ENCODE peak calls at places on chromosomes 4 and X, in nine cellular contexts. O, B, Y, G, E, V, C, N and X are unnamed samples.
A peak's percentile ranks its signal among the peaks of the same experiment; 100 is the strongest.

GRCh38 chrX:37380920-37381319 is 31.8 kb downstream of the PRRG1 start:
- DNase-seq in V (peak; percentile 7), Y (no peak), N (no peak), B (no peak), O (no peak), G (peak; percentile 82), C (no peak), E (peak; percentile 13), X (no peak)

GRCh38 chr4:185201983-185202962 is 1.5 kb downstream of the CFAP97 start:
- DNase-seq in C (peak; percentile 42), E (no peak), O (no peak), Y (no peak), G (peak; percentile 42), B (no peak), V (no peak), N (peak; percentile 43), X (peak; percentile 64)

GRCh38 chr4:188727746-188728145 is 588.5 kb downstream of the TRIML1 start:
- DNase-seq in V (no peak), Y (no peak), G (peak; percentile 55), O (no peak), B (no peak), C (no peak), E (no peak), N (no peak), X (no peak)

GRCh38 chr4:948101-948935 is 16.1 kb downstream of the TMEM175 start:
- DNase-seq in Y (no peak), C (no peak), O (no peak), G (no peak), E (no peak), B (peak; percentile 59), V (no peak), N (no peak), X (no peak)

GRCh38 chr4:152886201-152886600 is 49.9 kb upstream of the FHDC1 start:
- DNase-seq in N (no peak), Y (no peak), C (no peak), E (no peak), B (no peak), O (no peak), G (no peak), V (no peak), X (no peak)

GRCh38 chrX:43141885-43142284 is 363.9 kb upstream of the PPP1R2C start:
- DNase-seq in E (peak; percentile 2), B (no peak), V (no peak), Y (no peak), G (no peak), N (no peak), C (no peak), O (no peak), X (no peak)

GRCh38 chr4:8007581-8007980 is 67.9 kb upstream of the AFAP1 start:
- DNase-seq in C (no peak), Y (no peak), B (no peak), N (no peak), E (no peak), V (no peak), O (no peak), G (no peak), X (no peak)

GRCh38 chr4:73308286-73308685 is 49.7 kb upstream of the ANKRD17 start:
- DNase-seq in O (no peak), C (no peak), N (no peak), E (no peak), V (no peak), Y (no peak), G (peak; percentile 61), B (no peak), X (no peak)

GRCh38 chrX:1462596-1463251 is 10.0 kb upstream of the ASMTL start:
- DNase-seq in E (peak; percentile 66), V (peak; percentile 51), G (peak; percentile 64), Y (peak; percentile 39), B (peak; percentile 39), N (no peak), O (no peak), C (no peak), X (peak; percentile 60)

GRCh38 chrX:118497180-118497814 is 1.7 kb downstream of the DOCK11 start:
- DNase-seq in C (no peak), E (no peak), Y (no peak), B (no peak), O (no peak), V (no peak), G (no peak), N (no peak), X (no peak)

GRCh38 chr4:151443247-151443646 is 34.3 kb downstream of the FHIP1A start:
- DNase-seq in C (no peak), Y (no peak), O (no peak), N (no peak), G (no peak), E (no peak), B (no peak), V (no peak), X (no peak)

GRCh38 chrX:108270739-108271396 is 167.4 kb downstream of the COL4A6 start:
- DNase-seq in N (no peak), G (peak; percentile 12), E (no peak), B (no peak), C (no peak), O (no peak), Y (no peak), V (no peak), X (no peak)

GRCh38 chrX:46262299-46262698 is 282.9 kb downstream of the ZNF674 start:
- DNase-seq in V (no peak), B (no peak), N (no peak), E (no peak), C (no peak), O (no peak), G (no peak), Y (no peak), X (no peak)

GRCh38 chrX:110182362-110182761 is 135.5 kb downstream of the AMMECR1 start:
- DNase-seq in N (peak; percentile 54), G (peak; percentile 43), E (no peak), V (no peak), O (no peak), C (no peak), B (no peak), Y (no peak), X (no peak)
- H3K27me3 ChIP-seq in N (no peaks in the 10 kb centered on the region), G (no peaks in the 10 kb centered on the region), E (no peaks in the 10 kb centered on the region), V (no peaks in the 10 kb centered on the region), O (no peaks in the 10 kb centered on the region), C (no peaks in the 10 kb centered on the region), B (no peaks in the 10 kb centered on the region), Y (no peaks in the 10 kb centered on the region), X (no peaks in the 10 kb centered on the region)

GRCh38 chrX:39846460-39846859 is 251.3 kb downstream of the BCOR start:
- DNase-seq in E (no peak), C (no peak), V (no peak), O (no peak), Y (no peak), B (no peak), N (no peak), G (no peak), X (no peak)

GRCh38 chrX:39840141-39841126 is 257.3 kb downstream of the BCOR start:
- DNase-seq in O (no peak), B (peak; percentile 87), G (no peak), C (no peak), E (no peak), Y (no peak), V (no peak), N (no peak), X (no peak)

GRCh38 chrX:39845289-39845688 is 252.5 kb downstream of the BCOR start:
- DNase-seq in E (no peak), B (no peak), Y (no peak), O (no peak), G (no peak), N (no peak), V (no peak), C (no peak), X (no peak)

GRCh38 chrX:39841604-39842003 is 256.2 kb downstream of the BCOR start:
- DNase-seq in V (no peak), N (no peak), B (no peak), E (no peak), O (no peak), G (no peak), Y (no peak), C (no peak), X (no peak)

GRCh38 chrX:39843318-39843717 is 254.4 kb downstream of the BCOR start:
- DNase-seq in V (no peak), N (no peak), B (no peak), O (no peak), Y (no peak), E (no peak), G (no peak), C (no peak), X (no peak)
- H3K4me1 ChIP-seq in V (no peaks in the 10 kb centered on the region), N (no peaks in the 10 kb centered on the region), B (peaks cover 22% of the 10 kb centered on the region), O (no peaks in the 10 kb centered on the region), Y (peaks cover 3% of the 10 kb centered on the region), E (no peaks in the 10 kb centered on the region), G (peaks cover 1% of the 10 kb centered on the region), C (no peaks in the 10 kb centered on the region), X (no peaks in the 10 kb centered on the region)

DNA sequence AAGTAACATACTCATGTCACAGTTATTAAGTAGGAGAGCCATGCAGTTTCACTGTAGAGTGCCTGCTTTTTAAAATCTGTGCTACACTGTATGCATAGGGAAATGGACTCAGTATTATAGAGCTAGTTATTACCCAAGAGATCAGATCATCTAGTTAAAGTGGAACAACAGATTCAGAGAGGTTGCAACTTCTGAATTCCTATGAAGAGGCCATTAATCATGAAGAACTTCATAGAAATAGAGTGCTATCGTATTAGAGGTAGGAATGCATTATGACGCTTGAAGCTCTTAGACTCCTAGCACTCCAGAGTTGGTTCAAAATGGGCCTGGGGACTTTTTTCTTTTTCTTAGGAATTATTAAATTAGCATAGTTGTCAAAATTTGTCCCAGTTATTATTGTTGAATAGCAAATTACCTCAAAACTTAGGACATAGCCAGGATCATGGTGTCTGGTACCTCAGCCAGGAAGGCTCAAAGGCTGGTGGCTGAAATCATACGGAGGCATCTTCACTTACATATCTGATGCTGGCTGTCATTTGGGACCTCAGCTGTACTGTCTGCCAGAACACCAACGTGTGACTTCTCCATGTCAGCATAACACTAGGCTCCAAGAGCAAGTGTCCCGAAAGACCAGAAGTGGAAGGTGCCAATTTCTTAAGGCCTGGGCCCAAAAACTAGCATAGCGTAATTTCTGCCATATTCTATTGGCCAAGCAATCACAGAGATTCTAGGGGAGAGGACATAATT is 125.7 kb downstream of the STAG2 start:
- DNase-seq in C (no peak), E (no peak), V (no peak), Y (no peak), B (no peak), O (no peak), N (no peak), G (no peak), X (no peak)
- H3K36me3 ChIP-seq in C (peaks cover 6% of the 10 kb centered on the region), E (no peaks in the 10 kb centered on the region), V (peaks cover 87% of the 10 kb centered on the region), Y (no peaks in the 10 kb centered on the region), B (peaks cover 17% of the 10 kb centered on the region), O (no peaks in the 10 kb centered on the region), N (peaks cover 28% of the 10 kb centered on the region), G (peaks cover 18% of the 10 kb centered on the region), X (peaks cover 24% of the 10 kb centered on the region)

DNA sequence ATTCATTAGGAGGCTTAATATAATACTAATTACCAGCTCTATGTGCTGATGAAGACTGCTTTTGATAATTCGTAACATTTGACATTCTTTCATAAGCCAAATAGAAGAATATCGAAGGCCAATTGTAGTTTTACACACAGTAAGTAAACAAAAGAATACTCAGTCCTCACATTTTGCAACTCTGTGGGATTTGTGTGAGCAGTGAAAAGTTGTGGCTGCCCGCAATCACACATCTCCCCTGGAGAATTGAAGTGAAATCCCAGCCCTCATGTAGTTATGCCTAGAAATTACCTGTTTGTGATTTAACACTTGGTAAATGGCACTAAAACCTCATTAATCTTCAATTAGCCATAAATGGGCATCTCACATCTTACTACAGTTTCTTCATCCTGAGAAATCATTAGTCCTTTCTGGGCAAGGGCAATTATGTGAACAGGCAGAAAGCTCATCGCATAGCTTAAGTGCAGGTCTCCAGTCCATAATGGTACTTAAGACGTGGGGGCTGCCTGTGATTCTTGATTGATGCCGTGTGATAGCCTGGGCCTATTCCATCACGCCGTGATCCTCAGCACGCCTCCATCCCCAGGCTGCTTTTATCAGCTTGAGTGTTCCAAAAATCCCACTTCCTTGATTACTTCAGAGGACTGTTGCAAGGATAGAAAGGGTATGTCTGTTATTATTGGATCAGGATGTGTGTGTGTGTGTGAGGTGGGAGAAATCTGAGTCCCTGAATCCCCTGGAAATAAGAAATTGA is 97.9 kb upstream of the METTL14 start:
- DNase-seq in C (no peak), E (no peak), B (no peak), V (no peak), G (no peak), N (no peak), Y (no peak), O (no peak), X (no peak)
- H3K27me3 ChIP-seq in C (no peaks in the 10 kb centered on the region), E (no peaks in the 10 kb centered on the region), B (no peaks in the 10 kb centered on the region), V (no peaks in the 10 kb centered on the region), G (peaks cover 31% of the 10 kb centered on the region), N (no peaks in the 10 kb centered on the region), Y (no peaks in the 10 kb centered on the region), O (peaks cover 17% of the 10 kb centered on the region), X (no peaks in the 10 kb centered on the region)